ENCODE peak calls at places on chromosome 15, in seven cellular contexts. V is epithelial cell of prostate, T is spleen, P is HCEC 1CT, R is H4, U is adrenal gland, I is H54. C is an unnamed sample.

GRCh38 chr15:44584162-44584749 is 47.3 kb downstream of the EIF3J start:
- DNase-seq in V (no peak), T (peak), P (peak), R (peak), U (peak), I (peak), C (no peak)

GRCh38 chr15:75695206-75695605 is 17.4 kb downstream of the CSPG4 start:
- DNase-seq in V (no peak), T (peak), P (no peak), R (no peak), U (no peak), I (no peak), C (no peak)

GRCh38 chr15:65723786-65724354 is 68.2 kb downstream of the DENND4A start:
- DNase-seq in V (no peak), T (no peak), P (no peak), R (no peak), U (no peak), I (no peak), C (no peak)

GRCh38 chr15:55183679-55184078 is 13.1 kb downstream of the RSL24D1 start:
- DNase-seq in V (peak), T (no peak), P (peak), R (no peak), U (no peak), I (no peak), C (no peak)

GRCh38 chr15:63923993-63924950 is 90.5 kb upstream of the HERC1 start:
- DNase-seq in V (no peak), T (no peak), P (no peak), R (no peak), U (no peak), I (no peak), C (no peak)

GRCh38 chr15:88400591-88400990 is 66.6 kb downstream of the MRPL46 start:
- DNase-seq in V (no peak), T (no peak), P (no peak), R (no peak), U (no peak), I (no peak), C (no peak)

GRCh38 chr15:63382966-63383710 is 1.5 kb upstream of the CA12 start:
- DNase-seq in V (no peak), T (no peak), P (no peak), R (no peak), U (no peak), I (no peak), C (no peak)

GRCh38 chr15:50164458-50164857 is 17.5 kb upstream of the SLC27A2 start:
- DNase-seq in V (no peak), T (no peak), P (no peak), R (no peak), U (peak), I (no peak), C (no peak)

GRCh38 chr15:68114356-68114755 is 60.2 kb downstream of the PIAS1 start:
- DNase-seq in V (no peak), T (no peak), P (peak), R (no peak), U (no peak), I (no peak), C (no peak)

GRCh38 chr15:60212536-60212935 is 185.2 kb downstream of the ANXA2 start:
- DNase-seq in V (peak), T (no peak), P (peak), R (peak), U (no peak), I (peak), C (no peak)

GRCh38 chr15:25710184-25710583 is 152.9 kb downstream of the ATP10A start:
- DNase-seq in V (no peak), T (peak), P (no peak), R (peak), U (peak), I (no peak), C (no peak)

GRCh38 chr15:76012021-76012551 is at the start of gene NRG4:
- DNase-seq in V (no peak), T (no peak), P (peak), R (peak), U (no peak), I (no peak), C (no peak)

GRCh38 chr15:83346342-83346741 is 61.9 kb upstream of the BNC1 start:
- DNase-seq in V (no peak), T (no peak), P (no peak), R (no peak), U (no peak), I (no peak), C (no peak)

GRCh38 chr15:86247249-86247955 is 167.7 kb downstream of the AGBL1 start:
- DNase-seq in V (no peak), T (no peak), P (no peak), R (no peak), U (peak), I (no peak), C (no peak)

GRCh38 chr15:55965091-55965490 is 28.3 kb downstream of the NEDD4 start:
- DNase-seq in V (no peak), T (no peak), P (no peak), R (no peak), U (no peak), I (no peak), C (no peak)

GRCh38 chr15:39934415-39935044 is 615 bp downstream of the EIF2AK4 start:
- DNase-seq in V (no peak), T (no peak), P (no peak), R (no peak), U (no peak), I (no peak), C (no peak)

GRCh38 chr15:68312701-68313204 is 35.2 kb downstream of the FEM1B start:
- DNase-seq in V (peak), T (peak), P (no peak), R (no peak), U (peak), I (no peak), C (no peak)

GRCh38 chr15:58398643-58399042 is 33.1 kb upstream of the LIPC start:
- DNase-seq in V (no peak), T (no peak), P (no peak), R (no peak), U (no peak), I (no peak), C (no peak)

GRCh38 chr15:40901053-40901443 is 6.8 kb downstream of the VPS18 start:
- DNase-seq in V (no peak), T (no peak), P (no peak), R (no peak), U (no peak), I (no peak), C (no peak)

GRCh38 chr15:41844814-41845213 is 6.2 kb downstream of the PLA2G4B start:
- DNase-seq in V (no peak), T (no peak), P (no peak), R (no peak), U (no peak), I (no peak), C (no peak)

GRCh38 chr15:70111203-70112017 is 13.7 kb upstream of the TLE3 start:
- DNase-seq in V (no peak), T (no peak), P (peak), R (peak), U (peak), I (no peak), C (peak)

GRCh38 chr15:33234019-33234418 is 39.5 kb upstream of the FMN1 start:
- DNase-seq in V (no peak), T (no peak), P (peak), R (peak), U (peak), I (no peak), C (no peak)

GRCh38 chr15:51492528-51492927 is 130.0 kb downstream of the DMXL2 start:
- DNase-seq in V (no peak), T (no peak), P (no peak), R (no peak), U (no peak), I (no peak), C (no peak)

GRCh38 chr15:65638681-65639089 is 16.9 kb downstream of the SLC24A1 start:
- DNase-seq in V (no peak), T (no peak), P (peak), R (peak), U (peak), I (peak), C (peak)

GRCh38 chr15:88090406-88091085 is 166.0 kb downstream of the NTRK3 start:
- DNase-seq in V (no peak), T (no peak), P (no peak), R (no peak), U (no peak), I (no peak), C (no peak)

GRCh38 chr15:36595625-36596024 is 16.2 kb downstream of the CDIN1 start:
- DNase-seq in V (no peak), T (no peak), P (no peak), R (no peak), U (no peak), I (no peak), C (no peak)